ENCODE peak calls at places on chromosomes 1 and 21, in five cellular contexts. P is GM23338, Z is HCT116, J is OCI-LY7, B is IMR-90. F is an unnamed sample.

GRCh38 chr1:201104141-201104540 is 8.1 kb downstream of the CACNA1S start:
- DNase-seq in P (no peak), Z (no peak), J (no peak), B (no peak), F (no peak)

GRCh38 chr1:22808846-22809501 is 98.3 kb downstream of the EPHB2 start:
- DNase-seq in P (no peak), Z (no peak), J (no peak), B (peak), F (peak)

GRCh38 chr21:28975401-28975800 is 17.3 kb downstream of the LTN1 start:
- DNase-seq in P (no peak), Z (no peak), J (no peak), B (peak), F (no peak)

GRCh38 chr1:13701274-13701650 is 1.3 kb downstream of the PRDM2 start:
- DNase-seq in P (no peak), Z (no peak), J (peak), B (no peak), F (no peak)

GRCh38 chr1:226978350-226979114 is 38.4 kb downstream of the COQ8A start:
- DNase-seq in P (no peak), Z (no peak), J (no peak), B (no peak), F (no peak)

GRCh38 chr1:9246215-9246614 is 11.6 kb downstream of the H6PD start:
- DNase-seq in P (no peak), Z (no peak), J (no peak), B (no peak), F (no peak)

GRCh38 chr1:208165659-208166058 is 78.5 kb downstream of the PLXNA2 start:
- DNase-seq in P (no peak), Z (no peak), J (no peak), B (peak), F (peak)

GRCh38 chr1:29238601-29238964 is 2.3 kb downstream of the PTPRU start:
- DNase-seq in P (peak), Z (no peak), J (no peak), B (no peak), F (no peak)

GRCh38 chr1:22892789-22893188 is 79.9 kb downstream of the LACTBL1 start:
- DNase-seq in P (no peak), Z (no peak), J (no peak), B (no peak), F (no peak)

GRCh38 chr1:47780469-47780995 is 216.7 kb downstream of the TRABD2B start:
- DNase-seq in P (no peak), Z (no peak), J (no peak), B (no peak), F (no peak)

GRCh38 chr1:20616468-20617156 is 16.6 kb upstream of the PINK1 start:
- DNase-seq in P (no peak), Z (no peak), J (no peak), B (peak), F (no peak)

GRCh38 chr1:236821111-236821625 is 26.1 kb downstream of the MTR start:
- DNase-seq in P (no peak), Z (no peak), J (no peak), B (no peak), F (peak)

GRCh38 chr1:97943354-97943753 is 22.5 kb upstream of the DPYD start:
- DNase-seq in P (no peak), Z (no peak), J (no peak), B (peak), F (peak)

GRCh38 chr1:22814176-22815042 is 103.8 kb downstream of the EPHB2 start:
- DNase-seq in P (no peak), Z (no peak), J (no peak), B (no peak), F (peak)

GRCh38 chr21:16976132-16976666 is 536.6 kb upstream of the CXADR start:
- DNase-seq in P (no peak), Z (no peak), J (no peak), B (no peak), F (peak)

GRCh38 chr21:22201142-22201541 is 1202.9 kb downstream of the NCAM2 start:
- DNase-seq in P (no peak), Z (no peak), J (no peak), B (no peak), F (no peak)

GRCh38 chr1:106798991-106799390 is 257.5 kb upstream of the PRMT6 start:
- DNase-seq in P (no peak), Z (no peak), J (no peak), B (peak), F (peak)

GRCh38 chr1:204301171-204301957 is 58.4 kb downstream of the PLEKHA6 start:
- DNase-seq in P (no peak), Z (no peak), J (no peak), B (no peak), F (no peak)

GRCh38 chr1:42210421-42211133 is 46.0 kb upstream of the GUCA2A start:
- DNase-seq in P (no peak), Z (no peak), J (no peak), B (peak), F (no peak)

GRCh38 chr21:45129231-45129923 is 55.0 kb downstream of the ADARB1 start:
- DNase-seq in P (no peak), Z (no peak), J (no peak), B (peak), F (peak)

GRCh38 chr1:46017876-46018503 is 114.4 kb downstream of the PIK3R3 start:
- DNase-seq in P (no peak), Z (no peak), J (no peak), B (no peak), F (no peak)

GRCh38 chr1:159008744-159009188 is 941 bp upstream of the IFI16 start:
- DNase-seq in P (no peak), Z (no peak), J (peak), B (peak), F (no peak)

GRCh38 chr21:32728455-32729237 is 833 bp upstream of the SYNJ1 start:
- DNase-seq in P (no peak), Z (no peak), J (no peak), B (no peak), F (no peak)

GRCh38 chr1:99648107-99648506 is 2.2 kb downstream of the PALMD start:
- DNase-seq in P (no peak), Z (peak), J (no peak), B (no peak), F (no peak)

GRCh38 chr1:206470692-206471414 is 577 bp downstream of the IKBKE start:
- DNase-seq in P (peak), Z (no peak), J (peak), B (peak), F (peak)

GRCh38 chr1:89286549-89287181 is 14.0 kb upstream of the GBP5 start:
- DNase-seq in P (no peak), Z (no peak), J (no peak), B (no peak), F (no peak)
- H3K27ac ChIP-seq in P (no peak), Z (no peak), J (no peak), B (no peak), F (no peak)

GRCh38 chr1:202192770-202193613 is 607 bp upstream of the LGR6 start:
- DNase-seq in P (peak), Z (no peak), J (peak), B (peak), F (peak)
- H2AFZ ChIP-seq in P (peak), Z (no peak), J (no peak), B (no peak), F (peak)

DNA sequence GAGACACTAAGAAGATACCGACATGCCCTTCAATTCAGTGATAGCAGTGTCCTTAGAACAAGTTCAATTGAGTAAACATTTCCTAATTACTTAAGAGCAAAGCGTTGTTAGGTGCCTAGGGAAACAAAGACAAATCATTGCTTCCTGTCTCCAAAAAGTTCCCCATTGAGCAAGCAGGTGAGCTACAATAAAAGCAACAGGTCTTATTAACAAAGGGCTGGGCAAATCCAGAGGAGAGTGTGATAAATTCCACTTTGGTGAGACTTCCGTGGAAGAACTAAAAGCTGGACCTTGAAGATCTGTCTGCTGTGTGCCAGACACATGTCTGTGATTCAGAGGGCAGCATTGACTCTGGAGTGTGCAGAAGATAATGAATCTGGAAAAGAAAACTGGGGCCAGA is 1.9 kb upstream of the TUT4 start:
- DNase-seq in P (peak), Z (no peak), J (no peak), B (peak), F (peak)
- H3K4me2 ChIP-seq in P (peak), Z (no peak), J (peak), B (no peak), F (peak)

GRCh38 chr1:35364732-35365131 is 96.2 kb downstream of the ZMYM4 start:
- DNase-seq in P (no peak), Z (no peak), J (peak), B (no peak), F (no peak)

GRCh38 chr1:35369922-35370671 is 101.6 kb downstream of the ZMYM4 start:
- DNase-seq in P (peak), Z (no peak), J (peak), B (peak), F (peak)

GRCh38 chr1:35371506-35371905 is 103.0 kb downstream of the ZMYM4 start:
- DNase-seq in P (no peak), Z (no peak), J (no peak), B (peak), F (no peak)

GRCh38 chr1:35367914-35368313 is 99.4 kb downstream of the ZMYM4 start:
- DNase-seq in P (no peak), Z (no peak), J (no peak), B (no peak), F (no peak)
- H3K27ac ChIP-seq in P (no peak), Z (no peak), J (no peak), B (no peak), F (no peak)

F was measured in astrocyte.